ENCODE peak calls at places on chromosomes 6 and 20, in seven cellular contexts. C is mesendoderm, J is mesenchymal stem cell, O is A549, S is IMR-90, I is fibroblast of lung, E is HepG2. M is an unnamed sample.
A peak's percentile ranks its signal among the peaks of the same experiment; 100 is the strongest.

GRCh38 chr6:6005467-6006427 is 978 bp downstream of the NRN1 start:
- DNase-seq in C (peak; percentile 38), J (no peak), O (no peak), S (no peak), I (no peak), E (no peak), M (no peak)

GRCh38 chr20:36856196-36856595 is 19.7 kb upstream of the TLDC2 start:
- DNase-seq in C (no peak), J (no peak), O (no peak), S (no peak), I (peak; percentile 33), E (no peak), M (no peak)

GRCh38 chr6:79687759-79688158 is 56.6 kb downstream of the SH3BGRL2 start:
- DNase-seq in C (no peak), J (no peak), O (no peak), S (no peak), I (no peak), E (peak; percentile 13), M (no peak)

GRCh38 chr6:127514396-127515227 is 4.5 kb downstream of the MTCL3 start:
- DNase-seq in C (peak; percentile 80), J (peak; percentile 42), O (no peak), S (peak; percentile 48), I (peak; percentile 39), E (no peak), M (peak; percentile 29)

GRCh38 chr6:71238351-71238750 is 50.3 kb upstream of the OGFRL1 start:
- DNase-seq in C (no peak), J (peak; percentile 35), O (no peak), S (peak; percentile 75), I (peak; percentile 17), E (no peak), M (peak; percentile 30)

GRCh38 chr20:37986873-37987601 is 46.2 kb downstream of the TTI1 start:
- DNase-seq in C (peak; percentile 41), J (no peak), O (no peak), S (peak; percentile 6), I (peak; percentile 64), E (peak; percentile 80), M (no peak)

GRCh38 chr6:127342946-127343752 is at the start of gene ECHDC1:
- DNase-seq in C (peak; percentile 82), J (peak; percentile 86), O (peak; percentile 64), S (peak; percentile 66), I (peak; percentile 81), E (peak; percentile 70), M (peak; percentile 71)

GRCh38 chr6:119209452-119210205 is 131.2 kb upstream of the FAM184A start:
- DNase-seq in C (no peak), J (peak; percentile 56), O (no peak), S (peak; percentile 15), I (peak; percentile 57), E (no peak), M (no peak)

GRCh38 chr20:46348972-46349741 is 40.9 kb upstream of the CDH22 start:
- DNase-seq in C (peak; percentile 73), J (peak; percentile 59), O (peak; percentile 67), S (peak; percentile 31), I (peak; percentile 34), E (peak; percentile 46), M (no peak)

GRCh38 chr6:158061709-158062461 is 80.2 kb downstream of the SYNJ2 start:
- DNase-seq in C (no peak), J (no peak), O (no peak), S (no peak), I (no peak), E (no peak), M (no peak)

GRCh38 chr20:11267131-11267761 is 593.4 kb upstream of the JAG1 start:
- DNase-seq in C (peak; percentile 96), J (peak; percentile 96), O (peak; percentile 97), S (peak; percentile 98), I (peak; percentile 95), E (peak; percentile 79), M (peak; percentile 99)

GRCh38 chr20:43583982-43584432 is 6.7 kb upstream of the IFT52 start:
- DNase-seq in C (no peak), J (peak; percentile 96), O (no peak), S (peak; percentile 97), I (peak; percentile 99), E (peak; percentile 95), M (peak; percentile 92)

GRCh38 chr6:161370882-161371281 is 97.0 kb upstream of the AGPAT4 start:
- DNase-seq in C (peak; percentile 87), J (peak; percentile 69), O (peak; percentile 50), S (peak; percentile 71), I (peak; percentile 79), E (peak; percentile 60), M (peak; percentile 66)

GRCh38 chr6:12538881-12539357 is 177.6 kb upstream of the PHACTR1 start:
- DNase-seq in C (no peak), J (peak; percentile 35), O (no peak), S (no peak), I (no peak), E (peak; percentile 79), M (no peak)

DNA sequence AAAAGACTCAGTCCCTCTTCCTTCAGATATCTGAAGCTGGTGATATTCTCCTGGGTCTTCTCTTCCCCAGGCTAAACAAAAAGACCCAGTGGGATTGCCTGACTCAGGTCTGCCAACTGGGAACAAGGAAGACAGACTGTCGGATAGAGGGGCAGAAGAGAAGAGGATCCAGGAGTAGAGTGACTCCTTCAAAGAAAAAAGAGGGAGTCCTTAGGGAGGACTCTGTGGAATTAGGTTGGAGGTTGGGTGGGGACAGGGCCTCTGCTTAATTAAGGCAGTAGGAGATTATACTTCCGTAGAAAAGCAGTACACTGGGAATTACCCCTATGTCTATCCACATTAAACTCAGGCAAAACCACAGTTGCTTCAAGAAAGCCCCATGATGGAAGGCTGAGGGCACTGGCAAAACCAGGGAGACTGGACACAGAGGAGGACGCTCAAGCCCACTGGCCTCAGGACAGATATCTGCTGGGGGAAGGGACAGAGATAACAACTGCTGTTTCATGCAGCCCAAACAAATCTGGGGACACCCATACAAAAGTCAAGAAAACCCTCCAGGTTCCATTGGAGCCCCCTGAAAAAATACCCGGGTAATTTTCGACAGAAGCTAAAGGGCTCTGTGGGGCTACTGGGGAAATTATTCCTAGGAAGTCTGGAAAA is 5.7 kb downstream of the BCL2L1 start:
- DNase-seq in C (no peak), J (no peak), O (no peak), S (no peak), I (no peak), E (no peak), M (no peak)
- H3K4me2 ChIP-seq in C (no peak overlapping the region), J (peak overlapping the region; percentile 26), O (peak overlapping the region; percentile 80), S (no peak overlapping the region), I (peak overlapping the region; percentile 81), E (peak overlapping the region; percentile 83), M (peak overlapping the region; percentile 54)

DNA sequence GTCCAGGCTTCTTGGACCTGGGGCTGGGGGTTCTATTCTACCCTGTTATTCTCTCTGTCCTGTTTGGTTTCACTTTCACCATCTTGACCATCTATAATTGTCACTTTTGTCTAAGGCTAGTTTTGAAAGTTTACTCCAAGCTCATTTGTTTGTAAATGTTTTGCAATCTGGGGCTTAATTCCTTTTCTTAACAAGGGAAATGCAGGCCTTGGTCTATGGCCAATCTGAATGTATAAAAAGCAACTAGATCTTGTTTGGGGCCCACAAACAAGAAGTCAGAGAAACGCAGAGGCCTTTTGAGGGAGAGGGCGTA is 86.3 kb upstream of the PREP start:
- DNase-seq in C (no peak), J (peak; percentile 73), O (no peak), S (peak; percentile 38), I (peak; percentile 74), E (no peak), M (no peak)
- H3K4me1 ChIP-seq in C (no peaks in the 10 kb centered on the region), J (no peaks in the 10 kb centered on the region), O (peaks cover 36% of the 10 kb centered on the region), S (peaks cover 10% of the 10 kb centered on the region), I (peaks cover 4% of the 10 kb centered on the region), E (no peaks in the 10 kb centered on the region), M (peaks cover 11% of the 10 kb centered on the region)

DNA sequence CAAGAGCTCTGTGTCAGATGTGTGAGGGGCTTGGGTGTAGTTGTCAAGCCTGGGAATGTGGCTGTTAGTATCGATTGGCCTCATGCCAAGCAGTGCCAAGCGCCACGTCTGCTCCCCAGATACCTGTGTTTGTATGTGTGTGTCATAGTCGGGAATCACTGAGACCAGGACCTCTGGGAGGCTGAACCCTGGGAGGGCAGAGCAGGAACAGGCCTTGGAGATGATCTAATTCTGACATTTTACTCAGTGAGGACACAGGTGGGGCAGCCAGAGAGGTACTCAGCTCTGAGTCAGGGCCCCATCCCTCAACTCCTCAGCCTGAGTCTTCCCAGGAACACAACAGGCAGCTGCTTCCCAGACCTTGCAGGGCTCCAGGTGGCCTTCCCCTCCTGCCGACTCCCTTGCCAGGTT is 51.2 kb upstream of the FANCE start:
- DNase-seq in C (no peak), J (no peak), O (no peak), S (peak; percentile 49), I (no peak), E (no peak), M (peak; percentile 100)
- H3K4me2 ChIP-seq in C (no peak overlapping the region), J (no peak overlapping the region), O (peak overlapping the region; percentile 33), S (no peak overlapping the region), I (no peak overlapping the region), E (no peak overlapping the region), M (peak overlapping the region; percentile 29)

DNA sequence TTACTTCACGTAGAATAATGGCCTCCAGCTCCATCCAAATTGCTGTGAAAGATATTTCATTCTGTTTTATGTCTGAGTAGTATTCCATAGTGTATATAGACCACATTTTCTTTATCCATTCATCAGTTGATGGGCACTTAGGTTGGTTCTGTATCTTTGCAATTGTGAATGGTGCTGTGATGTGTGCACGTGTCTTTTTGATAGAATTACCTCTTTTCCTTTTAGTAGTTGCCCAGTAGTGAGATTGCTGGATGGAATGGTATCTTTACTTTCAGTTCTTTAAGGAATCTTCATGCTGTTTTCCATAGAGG is 91.8 kb downstream of the CARMIL1 start:
- DNase-seq in C (no peak), J (no peak), O (no peak), S (no peak), I (no peak), E (no peak), M (no peak)
- H3K4me1 ChIP-seq in C (peaks cover 11% of the 10 kb centered on the region), J (peaks cover 6% of the 10 kb centered on the region), O (peaks cover 28% of the 10 kb centered on the region), S (no peaks in the 10 kb centered on the region), I (no peaks in the 10 kb centered on the region), E (peaks cover 15% of the 10 kb centered on the region), M (peaks cover 27% of the 10 kb centered on the region)

DNA sequence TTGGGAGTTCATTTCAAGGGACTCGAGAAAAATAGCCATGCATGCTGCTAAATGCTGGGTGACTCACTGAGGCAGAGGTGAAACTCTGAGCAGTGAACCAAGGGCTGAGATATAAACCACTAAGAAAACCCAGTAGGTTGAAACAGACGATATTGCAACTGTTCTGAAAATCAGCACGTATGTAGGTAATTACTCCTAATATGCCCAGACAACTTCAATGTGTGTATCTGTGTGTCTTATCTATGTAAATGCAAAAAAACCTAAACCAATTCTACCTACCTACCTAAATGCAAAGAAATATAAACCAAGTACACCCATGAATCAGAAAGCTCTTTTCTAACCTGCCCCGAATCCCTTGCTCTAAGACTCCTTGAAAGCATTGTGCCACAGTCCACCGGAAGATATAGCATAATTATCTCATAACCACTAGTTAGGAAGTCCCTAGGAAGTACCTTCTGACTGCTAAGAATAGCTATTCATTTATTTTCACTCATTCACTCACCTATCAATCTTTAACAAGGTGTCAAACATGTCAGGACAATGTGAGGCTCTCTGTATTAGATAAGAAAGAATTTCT is 458.7 kb upstream of the RUNX2 start:
- DNase-seq in C (no peak), J (no peak), O (no peak), S (no peak), I (no peak), E (peak; percentile 5), M (peak; percentile 2)
- H3K4me2 ChIP-seq in C (no peak overlapping the region), J (no peak overlapping the region), O (no peak overlapping the region), S (no peak overlapping the region), I (no peak overlapping the region), E (no peak overlapping the region), M (no peak overlapping the region)

M was measured in mammary epithelial cell.